ENCODE peak calls at places on chromosomes 6 and 20, in four cellular contexts. One of them, this sample, is unnamed.

GRCh38 chr6:11889574-11889973 is 111.0 kb upstream of the ADTRP start:
- DNase-seq in CD8-positive, alpha-beta T cell: no peak
- DNase-seq in AG04449: no peak
- DNase-seq in B cell: no peak
- DNase-seq in this sample: no peak

GRCh38 chr6:12343122-12343439 is 52.9 kb downstream of the EDN1 start:
- DNase-seq in CD8-positive, alpha-beta T cell: no peak
- DNase-seq in AG04449: no peak
- DNase-seq in B cell: no peak
- DNase-seq in this sample: no peak

GRCh38 chr20:37745553-37745952 is 51.7 kb downstream of the CTNNBL1 start:
- DNase-seq in CD8-positive, alpha-beta T cell: no peak
- DNase-seq in AG04449: no peak
- DNase-seq in B cell: no peak
- DNase-seq in this sample: no peak

GRCh38 chr20:208937-209566 is 18.0 kb upstream of the DEFB129 start:
- DNase-seq in CD8-positive, alpha-beta T cell: no peak
- DNase-seq in AG04449: peak
- DNase-seq in B cell: peak
- DNase-seq in this sample: peak

GRCh38 chr6:946546-946945 is 253.6 kb upstream of the EXOC2 start:
- DNase-seq in CD8-positive, alpha-beta T cell: no peak
- DNase-seq in AG04449: peak
- DNase-seq in B cell: no peak
- DNase-seq in this sample: no peak

GRCh38 chr20:45704969-45705637 is at the start of gene WFDC10B:
- DNase-seq in CD8-positive, alpha-beta T cell: no peak
- DNase-seq in AG04449: no peak
- DNase-seq in B cell: no peak
- DNase-seq in this sample: no peak

GRCh38 chr6:14501240-14501639 is 383.7 kb downstream of the CD83 start:
- DNase-seq in CD8-positive, alpha-beta T cell: no peak
- DNase-seq in AG04449: no peak
- DNase-seq in B cell: no peak
- DNase-seq in this sample: no peak

GRCh38 chr20:54139188-54139587 is 34.6 kb downstream of the CYP24A1 start:
- DNase-seq in CD8-positive, alpha-beta T cell: no peak
- DNase-seq in AG04449: no peak
- DNase-seq in B cell: no peak
- DNase-seq in this sample: no peak

GRCh38 chr6:127854009-127854408 is 46.8 kb downstream of the THEMIS start:
- DNase-seq in CD8-positive, alpha-beta T cell: no peak
- DNase-seq in AG04449: no peak
- DNase-seq in B cell: no peak
- DNase-seq in this sample: no peak

GRCh38 chr6:37904590-37904989 is 85.1 kb downstream of the ZFAND3 start:
- DNase-seq in CD8-positive, alpha-beta T cell: no peak
- DNase-seq in AG04449: no peak
- DNase-seq in B cell: no peak
- DNase-seq in this sample: no peak

GRCh38 chr6:13924146-13924948 is 405 bp upstream of the RNF182 start:
- DNase-seq in CD8-positive, alpha-beta T cell: peak
- DNase-seq in AG04449: no peak
- DNase-seq in B cell: no peak
- DNase-seq in this sample: no peak

GRCh38 chr6:109998159-109998785 is 20.2 kb downstream of the GPR6 start:
- DNase-seq in CD8-positive, alpha-beta T cell: no peak
- DNase-seq in AG04449: no peak
- DNase-seq in B cell: no peak
- DNase-seq in this sample: no peak

GRCh38 chr20:45346851-45347250 is 1.4 kb downstream of the SDC4 start:
- DNase-seq in CD8-positive, alpha-beta T cell: no peak
- DNase-seq in AG04449: no peak
- DNase-seq in B cell: no peak
- DNase-seq in this sample: no peak

DNA sequence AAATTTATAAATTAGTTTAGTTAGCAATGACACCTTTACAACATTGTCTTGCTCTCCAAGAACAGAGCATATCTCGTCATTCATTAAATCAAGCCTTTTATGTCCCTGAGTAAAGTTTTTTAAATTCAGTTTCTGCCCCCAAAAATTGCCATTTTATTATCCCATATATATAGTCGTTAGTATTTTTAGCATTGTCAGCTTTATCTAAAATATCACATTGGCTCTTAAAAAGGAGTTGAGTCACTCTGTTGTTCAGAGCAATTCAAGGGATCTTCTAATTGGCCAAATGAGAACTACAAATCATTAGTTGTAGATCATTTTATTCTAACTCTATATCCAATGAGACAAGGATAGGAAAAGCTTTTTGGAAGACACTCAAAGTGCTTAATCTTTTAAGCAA is 127.1 kb downstream of the COL9A1 start:
- DNase-seq in CD8-positive, alpha-beta T cell: no peak
- DNase-seq in AG04449: no peak
- DNase-seq in B cell: no peak
- DNase-seq in this sample: no peak
- TF ChIP-seq CTCF in CD8-positive, alpha-beta T cell: no peak
- TF ChIP-seq CTCF in AG04449: no peak
- TF ChIP-seq CTCF in B cell: no peak
- TF ChIP-seq CTCF in this sample: no peak

GRCh38 chr6:103798166-103798565 is 1061.6 kb downstream of the HACE1 start:
- DNase-seq in CD8-positive, alpha-beta T cell: no peak
- DNase-seq in AG04449: no peak
- DNase-seq in B cell: no peak
- DNase-seq in this sample: no peak

GRCh38 chr6:103800131-103800670 is 1059.5 kb downstream of the HACE1 start:
- DNase-seq in CD8-positive, alpha-beta T cell: no peak
- DNase-seq in AG04449: no peak
- DNase-seq in B cell: no peak
- DNase-seq in this sample: no peak

DNA sequence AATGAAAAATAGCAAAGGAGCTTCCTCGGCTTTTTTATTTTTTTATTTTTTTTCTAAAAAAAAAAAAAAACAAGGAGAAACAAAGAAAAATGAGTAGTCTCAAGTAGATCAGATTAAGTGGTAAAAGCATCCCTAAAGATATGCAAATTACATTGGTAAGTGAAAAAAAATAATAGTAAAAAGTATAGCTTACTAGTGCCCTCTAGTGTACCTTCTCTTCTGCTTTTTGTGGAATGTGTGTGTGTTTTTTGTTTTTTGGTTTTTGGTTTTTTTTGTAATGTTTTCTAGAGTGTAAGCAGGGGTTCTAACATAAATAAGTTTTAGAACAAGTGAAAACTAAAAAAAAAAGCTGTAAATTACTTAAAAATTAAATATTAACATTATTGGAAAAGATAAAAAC is 1062.0 kb downstream of the HACE1 start:
- DNase-seq in CD8-positive, alpha-beta T cell: no peak
- DNase-seq in AG04449: no peak
- DNase-seq in B cell: no peak
- DNase-seq in this sample: no peak
- TF ChIP-seq CTCF in CD8-positive, alpha-beta T cell: no peak
- TF ChIP-seq CTCF in AG04449: no peak
- TF ChIP-seq CTCF in B cell: no peak
- TF ChIP-seq CTCF in this sample: no peak

GRCh38 chr6:165676435-165677068 is 13.5 kb upstream of the PDE10A start:
- DNase-seq in CD8-positive, alpha-beta T cell: no peak
- DNase-seq in AG04449: no peak
- DNase-seq in B cell: no peak
- DNase-seq in this sample: no peak
- TF ChIP-seq CTCF in CD8-positive, alpha-beta T cell: no peak
- TF ChIP-seq CTCF in AG04449: no peak
- TF ChIP-seq CTCF in B cell: no peak
- TF ChIP-seq CTCF in this sample: no peak

DNA sequence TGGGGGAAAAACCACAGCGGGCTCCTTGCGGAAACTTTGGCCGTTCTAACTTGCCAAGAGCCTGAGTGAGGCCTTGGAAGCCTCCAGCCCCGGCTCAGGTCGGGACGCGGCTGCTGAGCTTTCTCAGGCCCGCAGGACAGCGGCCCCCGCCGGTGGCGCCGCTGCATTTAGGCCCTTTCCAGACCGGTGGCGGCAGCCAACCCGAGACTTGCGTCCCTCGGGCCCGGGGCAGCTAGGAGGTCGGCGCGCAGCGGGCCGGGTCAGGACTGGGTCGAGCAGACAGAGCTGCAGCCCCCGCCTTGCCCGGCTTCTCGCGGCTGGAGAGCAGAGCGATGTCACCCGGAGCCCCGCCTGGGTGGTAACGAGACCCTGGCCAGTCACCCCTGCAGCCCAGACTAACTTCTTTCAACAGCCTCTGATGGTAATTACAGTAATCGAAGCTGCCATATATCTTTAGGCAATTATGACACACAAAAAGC is 2.7 kb downstream of the NR2E1 start:
- DNase-seq in CD8-positive, alpha-beta T cell: no peak
- DNase-seq in AG04449: no peak
- DNase-seq in B cell: peak
- DNase-seq in this sample: peak
- TF ChIP-seq CTCF in CD8-positive, alpha-beta T cell: no peak
- TF ChIP-seq CTCF in AG04449: peak
- TF ChIP-seq CTCF in B cell: peak
- TF ChIP-seq CTCF in this sample: peak

This sample was measured in GM13976.